ENCODE peak calls at places on chromosomes 16 and 17, in seven cellular contexts. One of them, this sample, is unnamed.

GRCh38 chr17:17030515-17031211 is 11.6 kb upstream of the MPRIP start:
- DNase-seq in sigmoid colon: no peak
- DNase-seq in breast epithelium: no peak
- DNase-seq in stomach: no peak
- DNase-seq in transverse colon: no peak
- DNase-seq in GM23338: peak
- DNase-seq in GM12878: no peak
- DNase-seq in this sample: no peak

GRCh38 chr17:65677932-65678331 is 116.5 kb upstream of the AXIN2 start:
- DNase-seq in sigmoid colon: no peak
- DNase-seq in breast epithelium: no peak
- DNase-seq in stomach: no peak
- DNase-seq in transverse colon: no peak
- DNase-seq in GM23338: no peak
- DNase-seq in GM12878: no peak
- DNase-seq in this sample: no peak

GRCh38 chr16:66869424-66869823 is 10.9 kb upstream of the PDP2 start:
- DNase-seq in sigmoid colon: no peak
- DNase-seq in breast epithelium: no peak
- DNase-seq in stomach: no peak
- DNase-seq in transverse colon: no peak
- DNase-seq in GM23338: no peak
- DNase-seq in GM12878: no peak
- DNase-seq in this sample: no peak

GRCh38 chr16:11681977-11682654 is 13.9 kb downstream of the SNN start:
- DNase-seq in sigmoid colon: peak
- DNase-seq in breast epithelium: no peak
- DNase-seq in stomach: peak
- DNase-seq in transverse colon: peak
- DNase-seq in GM23338: no peak
- DNase-seq in GM12878: no peak
- DNase-seq in this sample: peak

GRCh38 chr16:20202747-20203146 is 124.6 kb downstream of the GP2 start:
- DNase-seq in sigmoid colon: no peak
- DNase-seq in breast epithelium: no peak
- DNase-seq in stomach: no peak
- DNase-seq in transverse colon: no peak
- DNase-seq in GM23338: no peak
- DNase-seq in GM12878: no peak
- DNase-seq in this sample: no peak

GRCh38 chr17:68738044-68738443 is 136.9 kb upstream of the FAM20A start:
- DNase-seq in sigmoid colon: no peak
- DNase-seq in breast epithelium: no peak
- DNase-seq in stomach: peak
- DNase-seq in transverse colon: no peak
- DNase-seq in GM23338: no peak
- DNase-seq in GM12878: no peak
- DNase-seq in this sample: no peak

GRCh38 chr17:11178576-11178975 is 62.4 kb upstream of the SHISA6 start:
- DNase-seq in sigmoid colon: no peak
- DNase-seq in breast epithelium: no peak
- DNase-seq in stomach: no peak
- DNase-seq in transverse colon: no peak
- DNase-seq in GM23338: no peak
- DNase-seq in GM12878: no peak
- DNase-seq in this sample: no peak

GRCh38 chr17:42179911-42180410 is 981 bp downstream of the KCNH4 start:
- DNase-seq in sigmoid colon: no peak
- DNase-seq in breast epithelium: no peak
- DNase-seq in stomach: peak
- DNase-seq in transverse colon: peak
- DNase-seq in GM23338: peak
- DNase-seq in GM12878: no peak
- DNase-seq in this sample: no peak

GRCh38 chr17:42281571-42282096 is 5.4 kb upstream of the STAT5B start:
- DNase-seq in sigmoid colon: peak
- DNase-seq in breast epithelium: peak
- DNase-seq in stomach: peak
- DNase-seq in transverse colon: no peak
- DNase-seq in GM23338: no peak
- DNase-seq in GM12878: no peak
- DNase-seq in this sample: no peak

GRCh38 chr17:43832168-43832975 is 574 bp downstream of the MPP3 start:
- DNase-seq in sigmoid colon: peak
- DNase-seq in breast epithelium: no peak
- DNase-seq in stomach: peak
- DNase-seq in transverse colon: peak
- DNase-seq in GM23338: peak
- DNase-seq in GM12878: no peak
- DNase-seq in this sample: peak

GRCh38 chr16:15704545-15704987 is 54.5 kb downstream of the NDE1 start:
- DNase-seq in sigmoid colon: peak
- DNase-seq in breast epithelium: peak
- DNase-seq in stomach: peak
- DNase-seq in transverse colon: peak
- DNase-seq in GM23338: peak
- DNase-seq in GM12878: no peak
- DNase-seq in this sample: peak

GRCh38 chr16:85126731-85127662 is 14.7 kb upstream of the CIBAR2 start:
- DNase-seq in sigmoid colon: no peak
- DNase-seq in breast epithelium: peak
- DNase-seq in stomach: no peak
- DNase-seq in transverse colon: no peak
- DNase-seq in GM23338: peak
- DNase-seq in GM12878: no peak
- DNase-seq in this sample: no peak

GRCh38 chr17:49835472-49835871 is 12.4 kb downstream of the TAC4 start:
- DNase-seq in sigmoid colon: no peak
- DNase-seq in breast epithelium: no peak
- DNase-seq in stomach: no peak
- DNase-seq in transverse colon: no peak
- DNase-seq in GM23338: no peak
- DNase-seq in GM12878: no peak
- DNase-seq in this sample: no peak

GRCh38 chr17:1159781-1160180 is 20.0 kb downstream of the ABR start:
- DNase-seq in sigmoid colon: no peak
- DNase-seq in breast epithelium: no peak
- DNase-seq in stomach: no peak
- DNase-seq in transverse colon: no peak
- DNase-seq in GM23338: no peak
- DNase-seq in GM12878: no peak
- DNase-seq in this sample: no peak

DNA sequence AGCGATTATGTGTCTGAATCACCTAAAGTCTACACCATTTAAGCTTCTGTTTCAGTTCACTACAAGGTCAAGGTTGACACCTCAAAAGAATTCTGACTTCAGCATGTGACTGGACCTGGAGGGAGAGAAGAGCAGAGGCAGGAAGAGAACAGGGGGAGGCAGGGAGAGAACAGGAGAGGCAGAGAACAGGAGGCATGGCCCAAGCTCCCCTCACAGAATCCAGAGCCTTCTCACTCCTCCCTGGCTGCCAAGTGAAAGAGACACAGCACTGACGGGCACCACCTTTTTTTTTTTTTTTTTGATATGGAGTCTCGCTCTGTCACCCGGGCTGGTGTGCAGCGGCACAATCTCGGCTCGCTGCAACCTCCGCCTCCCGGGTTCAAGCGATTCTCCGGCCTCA is 11.4 kb downstream of the GGA2 start:
- DNase-seq in sigmoid colon: no peak
- DNase-seq in breast epithelium: no peak
- DNase-seq in stomach: no peak
- DNase-seq in transverse colon: no peak
- DNase-seq in GM23338: no peak
- DNase-seq in GM12878: no peak
- DNase-seq in this sample: peak
- H3K27ac ChIP-seq in sigmoid colon: no peak
- H3K27ac ChIP-seq in breast epithelium: peak
- H3K27ac ChIP-seq in stomach: no peak
- H3K27ac ChIP-seq in transverse colon: no peak
- H3K27ac ChIP-seq in GM23338: no peak
- H3K27ac ChIP-seq in GM12878: no peak
- H3K27ac ChIP-seq in this sample: peak

GRCh38 chr16:50585331-50585776 is 37.2 kb downstream of the NKD1 start:
- DNase-seq in sigmoid colon: peak
- DNase-seq in breast epithelium: peak
- DNase-seq in stomach: peak
- DNase-seq in transverse colon: peak
- DNase-seq in GM23338: no peak
- DNase-seq in GM12878: no peak
- DNase-seq in this sample: no peak
- TF ChIP-seq POLR2AphosphoS5 in sigmoid colon: peak
- TF ChIP-seq POLR2AphosphoS5 in breast epithelium: no peak
- TF ChIP-seq POLR2AphosphoS5 in stomach: peak
- TF ChIP-seq POLR2AphosphoS5 in transverse colon: peak
- TF ChIP-seq POLR2AphosphoS5 in GM23338: no peak
- TF ChIP-seq POLR2AphosphoS5 in GM12878: no peak
- TF ChIP-seq POLR2AphosphoS5 in this sample: peak

GRCh38 chr17:48583708-48584582 is 5.8 kb upstream of the HOXB4 start:
- DNase-seq in sigmoid colon: no peak
- DNase-seq in breast epithelium: no peak
- DNase-seq in stomach: no peak
- DNase-seq in transverse colon: no peak
- DNase-seq in GM23338: no peak
- DNase-seq in GM12878: no peak
- DNase-seq in this sample: no peak

GRCh38 chr17:48578616-48579560 is 738 bp upstream of the HOXB4 start:
- DNase-seq in sigmoid colon: no peak
- DNase-seq in breast epithelium: no peak
- DNase-seq in stomach: no peak
- DNase-seq in transverse colon: no peak
- DNase-seq in GM23338: no peak
- DNase-seq in GM12878: no peak
- DNase-seq in this sample: no peak

GRCh38 chr17:48586355-48586924 is 3.6 kb downstream of the HOXB3 start:
- DNase-seq in sigmoid colon: no peak
- DNase-seq in breast epithelium: no peak
- DNase-seq in stomach: no peak
- DNase-seq in transverse colon: no peak
- DNase-seq in GM23338: no peak
- DNase-seq in GM12878: no peak
- DNase-seq in this sample: no peak

GRCh38 chr17:48579738-48580543 is 1.8 kb upstream of the HOXB4 start:
- DNase-seq in sigmoid colon: no peak
- DNase-seq in breast epithelium: no peak
- DNase-seq in stomach: no peak
- DNase-seq in transverse colon: no peak
- DNase-seq in GM23338: no peak
- DNase-seq in GM12878: no peak
- DNase-seq in this sample: no peak

GRCh38 chr17:48582750-48583069 is 4.6 kb upstream of the HOXB4 start:
- DNase-seq in sigmoid colon: no peak
- DNase-seq in breast epithelium: no peak
- DNase-seq in stomach: no peak
- DNase-seq in transverse colon: no peak
- DNase-seq in GM23338: no peak
- DNase-seq in GM12878: no peak
- DNase-seq in this sample: no peak
- H3K4me3 ChIP-seq in sigmoid colon: peak
- H3K4me3 ChIP-seq in breast epithelium: peak
- H3K4me3 ChIP-seq in stomach: peak
- H3K4me3 ChIP-seq in transverse colon: peak
- H3K4me3 ChIP-seq in GM23338: peak
- H3K4me3 ChIP-seq in GM12878: peak
- H3K4me3 ChIP-seq in this sample: peak

GRCh38 chr17:30378191-30378796 is 433 bp upstream of the CPD start:
- DNase-seq in sigmoid colon: peak
- DNase-seq in breast epithelium: no peak
- DNase-seq in stomach: peak
- DNase-seq in transverse colon: peak
- DNase-seq in GM23338: peak
- DNase-seq in GM12878: no peak
- DNase-seq in this sample: peak
- H3K27ac ChIP-seq in sigmoid colon: peak
- H3K27ac ChIP-seq in breast epithelium: peak
- H3K27ac ChIP-seq in stomach: peak
- H3K27ac ChIP-seq in transverse colon: peak
- H3K27ac ChIP-seq in GM23338: no peak
- H3K27ac ChIP-seq in GM12878: peak
- H3K27ac ChIP-seq in this sample: peak

DNA sequence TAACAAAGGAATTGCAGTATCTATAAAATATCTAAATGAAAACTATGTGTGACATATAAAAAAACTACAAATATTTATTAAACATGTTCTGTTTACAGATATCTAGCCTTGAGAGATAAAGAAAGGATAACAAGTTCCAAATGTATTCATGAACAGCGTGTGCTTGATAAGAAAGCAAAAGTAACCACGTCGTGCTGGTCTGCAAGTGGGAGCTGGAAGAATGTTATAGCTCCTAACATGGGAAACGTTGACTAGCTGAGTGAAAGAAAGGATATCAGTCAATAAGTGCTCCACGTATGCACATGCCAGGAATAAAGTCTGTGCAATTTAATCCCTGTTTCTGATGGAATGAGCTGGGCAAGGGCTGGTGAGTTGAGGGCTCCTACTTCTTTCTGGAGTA is 71.2 kb upstream of the CDYL2 start:
- DNase-seq in sigmoid colon: no peak
- DNase-seq in breast epithelium: no peak
- DNase-seq in stomach: no peak
- DNase-seq in transverse colon: no peak
- DNase-seq in GM23338: no peak
- DNase-seq in GM12878: no peak
- DNase-seq in this sample: no peak
- TF ChIP-seq POLR2AphosphoS5 in sigmoid colon: no peak
- TF ChIP-seq POLR2AphosphoS5 in breast epithelium: no peak
- TF ChIP-seq POLR2AphosphoS5 in stomach: no peak
- TF ChIP-seq POLR2AphosphoS5 in transverse colon: no peak
- TF ChIP-seq POLR2AphosphoS5 in GM23338: no peak
- TF ChIP-seq POLR2AphosphoS5 in GM12878: no peak
- TF ChIP-seq POLR2AphosphoS5 in this sample: no peak

GRCh38 chr16:74563828-74564263 is 43.1 kb downstream of the GLG1 start:
- DNase-seq in sigmoid colon: no peak
- DNase-seq in breast epithelium: no peak
- DNase-seq in stomach: peak
- DNase-seq in transverse colon: no peak
- DNase-seq in GM23338: no peak
- DNase-seq in GM12878: no peak
- DNase-seq in this sample: no peak

GRCh38 chr16:74562117-74562516 is 44.8 kb downstream of the GLG1 start:
- DNase-seq in sigmoid colon: no peak
- DNase-seq in breast epithelium: no peak
- DNase-seq in stomach: no peak
- DNase-seq in transverse colon: no peak
- DNase-seq in GM23338: no peak
- DNase-seq in GM12878: no peak
- DNase-seq in this sample: no peak

GRCh38 chr16:74560912-74561311 is 46.0 kb downstream of the GLG1 start:
- DNase-seq in sigmoid colon: no peak
- DNase-seq in breast epithelium: no peak
- DNase-seq in stomach: no peak
- DNase-seq in transverse colon: no peak
- DNase-seq in GM23338: no peak
- DNase-seq in GM12878: no peak
- DNase-seq in this sample: no peak

GRCh38 chr16:74558873-74559272 is 48.0 kb downstream of the GLG1 start:
- DNase-seq in sigmoid colon: no peak
- DNase-seq in breast epithelium: no peak
- DNase-seq in stomach: no peak
- DNase-seq in transverse colon: no peak
- DNase-seq in GM23338: no peak
- DNase-seq in GM12878: no peak
- DNase-seq in this sample: no peak

GRCh38 chr16:74561626-74562025 is 45.3 kb downstream of the GLG1 start:
- DNase-seq in sigmoid colon: no peak
- DNase-seq in breast epithelium: no peak
- DNase-seq in stomach: no peak
- DNase-seq in transverse colon: no peak
- DNase-seq in GM23338: no peak
- DNase-seq in GM12878: no peak
- DNase-seq in this sample: no peak
- H3K4me3 ChIP-seq in sigmoid colon: no peak
- H3K4me3 ChIP-seq in breast epithelium: no peak
- H3K4me3 ChIP-seq in stomach: no peak
- H3K4me3 ChIP-seq in transverse colon: no peak
- H3K4me3 ChIP-seq in GM23338: no peak
- H3K4me3 ChIP-seq in GM12878: no peak
- H3K4me3 ChIP-seq in this sample: no peak

This sample was measured in spleen.